ENCODE peak calls at places on chromosomes 7 and 10, in nine cellular contexts. R is stomach, L is fibroblast of mammary gland, P is astrocyte of the cerebellum, Z is body of pancreas, W is psoas muscle, I is glutamatergic neuron, Y is thoracic aorta, V is foreskin fibroblast. C is an unnamed sample.

GRCh38 chr7:106176414-106177294 is 64.5 kb upstream of the SYPL1 start:
- DNase-seq in R (peak), L (peak), P (peak), Z (peak), W (peak), I (peak), Y (peak), V (peak), C (peak)

GRCh38 chr7:99308461-99309074 is 17.1 kb upstream of the ARPC1A start:
- DNase-seq in R (peak), L (peak), P (no peak), Z (no peak), W (no peak), I (no peak), Y (no peak), V (peak), C (no peak)

GRCh38 chr7:88789480-88790064 is 6.0 kb downstream of the TEX47 start:
- DNase-seq in R (no peak), L (peak), P (peak), Z (no peak), W (no peak), I (no peak), Y (no peak), V (peak), C (no peak)

GRCh38 chr10:66833861-66834260 is 92.0 kb upstream of the LRRTM3 start:
- DNase-seq in R (no peak), L (no peak), P (no peak), Z (no peak), W (no peak), I (no peak), Y (no peak), V (peak), C (no peak)

GRCh38 chr7:100171840-100172239 is 3.4 kb upstream of the GAL3ST4 start:
- DNase-seq in R (no peak), L (no peak), P (no peak), Z (no peak), W (no peak), I (no peak), Y (no peak), V (no peak), C (no peak)

GRCh38 chr10:121644501-121644900 is 46.3 kb upstream of the FGFR2 start:
- DNase-seq in R (no peak), L (no peak), P (no peak), Z (no peak), W (no peak), I (peak), Y (no peak), V (no peak), C (no peak)

GRCh38 chr10:42519761-42520460 is 118.5 kb downstream of the ZNF33B start:
- DNase-seq in R (no peak), L (peak), P (no peak), Z (no peak), W (no peak), I (no peak), Y (no peak), V (no peak), C (no peak)

GRCh38 chr7:2465928-2466327 is 10.3 kb downstream of the GRIFIN start:
- DNase-seq in R (no peak), L (no peak), P (no peak), Z (no peak), W (no peak), I (no peak), Y (no peak), V (no peak), C (no peak)

GRCh38 chr10:28708921-28709461 is 31.7 kb downstream of the BAMBI start:
- DNase-seq in R (no peak), L (no peak), P (no peak), Z (no peak), W (no peak), I (no peak), Y (no peak), V (no peak), C (no peak)

GRCh38 chr10:83954193-83954794 is 185.0 kb upstream of the GHITM start:
- DNase-seq in R (no peak), L (no peak), P (no peak), Z (no peak), W (no peak), I (no peak), Y (no peak), V (no peak), C (no peak)

GRCh38 chr7:100825760-100826545 is 1.4 kb downstream of the EPHB4 start:
- DNase-seq in R (no peak), L (peak), P (peak), Z (no peak), W (peak), I (no peak), Y (no peak), V (peak), C (no peak)

GRCh38 chr10:116104210-116104932 is 168.6 kb downstream of the GFRA1 start:
- DNase-seq in R (no peak), L (no peak), P (no peak), Z (no peak), W (no peak), I (no peak), Y (no peak), V (no peak), C (no peak)

GRCh38 chr10:112346774-112347173 is 27.1 kb upstream of the ACSL5 start:
- DNase-seq in R (no peak), L (no peak), P (no peak), Z (no peak), W (no peak), I (no peak), Y (no peak), V (no peak), C (no peak)

GRCh38 chr10:4131407-4132215 is 346.6 kb upstream of the KLF6 start:
- DNase-seq in R (no peak), L (peak), P (peak), Z (no peak), W (no peak), I (no peak), Y (no peak), V (peak), C (no peak)

GRCh38 chr7:32335107-32335506 is 155.1 kb downstream of the LSM5 start:
- DNase-seq in R (no peak), L (peak), P (no peak), Z (no peak), W (no peak), I (no peak), Y (no peak), V (peak), C (no peak)

GRCh38 chr10:35341521-35341920 is 5.2 kb downstream of the CCNY start:
- DNase-seq in R (no peak), L (no peak), P (no peak), Z (no peak), W (no peak), I (no peak), Y (no peak), V (no peak), C (no peak)

GRCh38 chr10:87705339-87705738 is 45.7 kb downstream of the PAPSS2 start:
- DNase-seq in R (no peak), L (peak), P (no peak), Z (no peak), W (no peak), I (no peak), Y (no peak), V (peak), C (no peak)

GRCh38 chr7:80916770-80917681 is 1.8 kb downstream of the SEMA3C start:
- DNase-seq in R (no peak), L (peak), P (peak), Z (no peak), W (no peak), I (no peak), Y (no peak), V (peak), C (no peak)

GRCh38 chr10:48776005-48776522 is 91.4 kb downstream of the WDFY4 start:
- DNase-seq in R (no peak), L (no peak), P (no peak), Z (no peak), W (no peak), I (no peak), Y (no peak), V (no peak), C (no peak)

GRCh38 chr7:87216701-87217508 is 2.6 kb downstream of the TMEM243 start:
- DNase-seq in R (no peak), L (no peak), P (no peak), Z (no peak), W (no peak), I (no peak), Y (no peak), V (no peak), C (no peak)

GRCh38 chr10:103445767-103446567 is 6.2 kb downstream of the CALHM2 start:
- DNase-seq in R (no peak), L (peak), P (no peak), Z (peak), W (peak), I (no peak), Y (peak), V (peak), C (no peak)

GRCh38 chr7:137411446-137411845 is 67.9 kb upstream of the PTN start:
- DNase-seq in R (no peak), L (no peak), P (no peak), Z (no peak), W (no peak), I (no peak), Y (no peak), V (no peak), C (no peak)

GRCh38 chr10:14454629-14455028 is 123.9 kb upstream of the FRMD4A start:
- DNase-seq in R (no peak), L (no peak), P (no peak), Z (no peak), W (no peak), I (no peak), Y (no peak), V (no peak), C (no peak)

GRCh38 chr10:119285495-119286267 is 78.3 kb downstream of the GRK5 start:
- DNase-seq in R (no peak), L (no peak), P (no peak), Z (no peak), W (no peak), I (no peak), Y (no peak), V (no peak), C (no peak)

GRCh38 chr10:52539463-52539862 is 225.4 kb downstream of the DKK1 start:
- DNase-seq in R (no peak), L (peak), P (peak), Z (no peak), W (no peak), I (no peak), Y (no peak), V (peak), C (no peak)

GRCh38 chr7:15967121-15967520 is 280.6 kb upstream of the MEOX2 start:
- DNase-seq in R (no peak), L (no peak), P (no peak), Z (no peak), W (no peak), I (no peak), Y (no peak), V (no peak), C (no peak)

GRCh38 chr10:93894516-93895378 is 969 bp downstream of the SLC35G1 start:
- DNase-seq in R (no peak), L (peak), P (no peak), Z (no peak), W (no peak), I (no peak), Y (no peak), V (peak), C (peak)

GRCh38 chr10:74072503-74072902 is 74.6 kb downstream of the VCL start:
- DNase-seq in R (no peak), L (no peak), P (no peak), Z (no peak), W (no peak), I (no peak), Y (no peak), V (no peak), C (no peak)

GRCh38 chr7:129617607-129618006 is 6.1 kb downstream of the NRF1 start:
- DNase-seq in R (no peak), L (no peak), P (no peak), Z (no peak), W (no peak), I (no peak), Y (no peak), V (no peak), C (no peak)

GRCh38 chr10:72954596-72955569 is at the start of gene PLA2G12B:
- DNase-seq in R (no peak), L (no peak), P (no peak), Z (no peak), W (no peak), I (no peak), Y (no peak), V (no peak), C (no peak)

GRCh38 chr7:79531116-79531515 is 77.6 kb upstream of the MAGI2 start:
- DNase-seq in R (no peak), L (no peak), P (no peak), Z (no peak), W (no peak), I (no peak), Y (no peak), V (no peak), C (no peak)

GRCh38 chr7:155965010-155965409 is 152.7 kb upstream of the SHH start:
- DNase-seq in R (peak), L (peak), P (no peak), Z (no peak), W (no peak), I (no peak), Y (no peak), V (no peak), C (no peak)

GRCh38 chr10:43596546-43596945 is 9.7 kb upstream of the ZNF485 start:
- DNase-seq in R (no peak), L (no peak), P (no peak), Z (no peak), W (no peak), I (no peak), Y (no peak), V (no peak), C (no peak)

GRCh38 chr7:90312745-90313144 is 8.4 kb downstream of the FAM237B start:
- DNase-seq in R (no peak), L (peak), P (peak), Z (no peak), W (no peak), I (no peak), Y (no peak), V (peak), C (no peak)

GRCh38 chr7:100582041-100582579 is 3.8 kb downstream of the LRCH4 start:
- DNase-seq in R (peak), L (no peak), P (no peak), Z (peak), W (no peak), I (no peak), Y (no peak), V (no peak), C (no peak)

GRCh38 chr7:30322656-30323355 is 38.4 kb downstream of the ZNRF2 start:
- DNase-seq in R (no peak), L (no peak), P (no peak), Z (no peak), W (no peak), I (no peak), Y (no peak), V (no peak), C (no peak)

GRCh38 chr7:138834583-138834982 is 36.6 kb upstream of the ATP6V0A4 start:
- DNase-seq in R (no peak), L (no peak), P (no peak), Z (no peak), W (no peak), I (no peak), Y (no peak), V (no peak), C (no peak)

GRCh38 chr7:138842111-138842510 is 44.1 kb upstream of the ATP6V0A4 start:
- DNase-seq in R (no peak), L (peak), P (peak), Z (no peak), W (no peak), I (no peak), Y (no peak), V (peak), C (no peak)

GRCh38 chr7:138837627-138838026 is 39.6 kb upstream of the ATP6V0A4 start:
- DNase-seq in R (no peak), L (peak), P (no peak), Z (no peak), W (no peak), I (no peak), Y (no peak), V (peak), C (peak)

GRCh38 chr7:138835087-138835486 is 37.1 kb upstream of the ATP6V0A4 start:
- DNase-seq in R (no peak), L (no peak), P (no peak), Z (no peak), W (no peak), I (no peak), Y (no peak), V (no peak), C (no peak)

DNA sequence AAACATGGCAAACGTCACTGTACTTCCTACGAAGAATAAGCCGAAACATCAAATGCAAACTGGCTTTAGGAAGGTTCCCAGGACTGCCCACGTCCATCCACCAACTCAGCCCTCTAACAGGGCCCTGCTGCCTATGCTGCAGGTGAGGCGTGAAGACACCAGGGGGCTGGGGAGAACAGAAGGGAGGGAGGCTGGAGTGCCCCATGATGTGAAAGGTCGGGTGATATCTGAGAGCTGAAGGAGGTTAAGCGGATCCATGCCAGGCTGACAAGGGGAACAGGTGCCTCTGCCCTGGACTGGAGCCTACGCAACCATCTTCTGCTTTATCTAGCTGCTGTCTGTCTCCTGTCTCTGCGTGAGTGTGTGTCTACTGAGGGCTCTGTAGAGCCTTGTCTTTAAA is 40.2 kb upstream of the ATP6V0A4 start:
- DNase-seq in R (no peak), L (no peak), P (no peak), Z (no peak), W (no peak), I (no peak), Y (no peak), V (no peak), C (no peak)
- TF ChIP-seq CTCF in R (no peak), L (no peak), P (no peak), Z (no peak), W (no peak), I (no peak), Y (no peak), V (no peak), C (no peak)

DNA sequence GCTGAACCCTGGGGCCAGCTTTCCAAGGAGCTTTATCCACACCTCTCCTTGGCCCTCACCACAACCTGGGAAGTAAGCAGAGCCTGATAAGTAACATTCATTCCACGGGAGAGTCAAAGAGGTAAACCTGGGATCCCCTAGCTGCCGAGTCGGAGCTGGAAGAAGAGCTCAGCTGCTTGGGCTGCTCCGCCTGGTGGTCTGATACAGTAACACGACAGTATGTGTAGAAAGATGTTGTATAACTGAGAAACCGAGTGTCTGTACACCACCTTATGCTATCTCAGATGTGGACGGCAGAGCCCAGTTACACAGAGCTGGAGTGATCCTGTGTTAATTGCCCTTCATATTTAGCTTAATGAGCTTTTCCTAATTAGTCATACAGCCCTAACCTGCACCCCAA is 151.3 kb upstream of the KMT2E start:
- DNase-seq in R (no peak), L (peak), P (no peak), Z (no peak), W (no peak), I (peak), Y (no peak), V (peak), C (peak)
- TF ChIP-seq CTCF in R (no peak), L (peak), P (peak), Z (no peak), W (no peak), I (peak), Y (no peak), V (peak), C (peak)

GRCh38 chr7:151411551-151411950 is 1.7 kb upstream of the WDR86 start:
- DNase-seq in R (no peak), L (no peak), P (no peak), Z (no peak), W (peak), I (no peak), Y (no peak), V (no peak), C (no peak)
- TF ChIP-seq CTCF in R (no peak), L (no peak), P (no peak), Z (no peak), W (no peak), I (no peak), Y (no peak), V (no peak), C (no peak)

DNA sequence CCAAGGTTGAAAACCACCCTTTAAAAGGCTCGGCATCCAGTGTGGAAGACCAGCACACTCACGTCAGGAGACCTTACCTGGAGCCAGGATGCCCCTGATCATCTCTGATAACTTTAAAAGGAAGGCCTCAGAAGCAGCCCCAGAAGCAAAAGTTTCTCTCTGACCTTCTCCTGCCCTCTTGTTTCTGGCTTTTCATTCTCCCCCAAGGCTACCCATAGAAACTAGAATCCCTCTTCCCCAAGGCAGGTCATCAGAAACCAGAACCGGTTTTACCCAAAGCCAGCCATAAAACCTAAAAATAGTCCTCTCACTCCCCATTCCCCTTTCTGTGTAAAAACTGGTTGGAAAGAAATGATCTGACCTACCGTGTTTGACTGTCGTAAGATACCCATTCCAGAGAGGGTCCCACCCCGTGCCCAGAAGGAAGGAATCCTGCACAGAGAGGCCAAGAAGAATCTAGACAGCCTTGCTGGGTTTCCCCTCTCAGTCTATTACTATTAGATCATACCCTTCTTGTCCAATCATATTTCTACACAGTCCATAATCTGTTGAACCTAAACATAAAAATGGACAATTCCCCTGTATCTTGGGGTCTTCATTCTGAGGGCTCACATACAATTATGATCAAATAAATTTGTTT is 17.5 kb upstream of the TSPAN14 start:
- DNase-seq in R (no peak), L (no peak), P (no peak), Z (no peak), W (no peak), I (no peak), Y (no peak), V (no peak), C (no peak)
- TF ChIP-seq CTCF in R (no peak), L (no peak), P (no peak), Z (no peak), W (no peak), I (no peak), Y (no peak), V (no peak), C (no peak)

GRCh38 chr7:133854739-133855138 is 272.4 kb upstream of the LRGUK start:
- DNase-seq in R (no peak), L (peak), P (peak), Z (no peak), W (no peak), I (no peak), Y (no peak), V (peak), C (no peak)
- TF ChIP-seq CTCF in R (no peak), L (peak), P (peak), Z (peak), W (peak), I (peak), Y (no peak), V (peak), C (peak)

GRCh38 chr10:76774987-76775603 is 862.5 kb downstream of the KCNMA1 start:
- DNase-seq in R (no peak), L (no peak), P (no peak), Z (no peak), W (no peak), I (no peak), Y (no peak), V (peak), C (no peak)

GRCh38 chr10:76779821-76780281 is 857.8 kb downstream of the KCNMA1 start:
- DNase-seq in R (no peak), L (no peak), P (no peak), Z (no peak), W (no peak), I (no peak), Y (no peak), V (no peak), C (no peak)

GRCh38 chr10:76784076-76784475 is 853.5 kb downstream of the KCNMA1 start:
- DNase-seq in R (no peak), L (no peak), P (no peak), Z (no peak), W (no peak), I (no peak), Y (no peak), V (no peak), C (no peak)

GRCh38 chr10:76779163-76779820 is 858.3 kb downstream of the KCNMA1 start:
- DNase-seq in R (no peak), L (peak), P (peak), Z (no peak), W (no peak), I (no peak), Y (no peak), V (peak), C (no peak)
- TF ChIP-seq CTCF in R (no peak), L (peak), P (peak), Z (no peak), W (no peak), I (no peak), Y (no peak), V (no peak), C (no peak)

GRCh38 chr10:99276848-99277486 is 41.3 kb upstream of the HPSE2 start:
- DNase-seq in R (no peak), L (peak), P (no peak), Z (no peak), W (no peak), I (no peak), Y (no peak), V (peak), C (no peak)
- TF ChIP-seq CTCF in R (no peak), L (peak), P (peak), Z (peak), W (no peak), I (peak), Y (no peak), V (peak), C (peak)

GRCh38 chr7:44439933-44440332 is 50.5 kb downstream of the NUDCD3 start:
- DNase-seq in R (no peak), L (no peak), P (no peak), Z (no peak), W (peak), I (no peak), Y (no peak), V (no peak), C (no peak)
- TF ChIP-seq CTCF in R (no peak), L (no peak), P (no peak), Z (no peak), W (no peak), I (no peak), Y (no peak), V (no peak), C (no peak)